ENCODE peak calls at places on chromosomes 12 and 14, in ten cellular contexts. Z is IMR-90; Q is CD8-positive, alpha-beta T cell; T is right atrium auricular region; N is hepatocyte; U is ascending aorta; C is MM.1S; J is neural progenitor cell; M is psoas muscle; G is upper lobe of right lung. W is an unnamed sample. For H3K36me3, the result is how much of the 10 kb centered on the place peaks cover.

GRCh38 chr12:15982921-15983320 is 71.8 kb downstream of the DERA start:
- DNase-seq in Z (no peak), Q (no peak), T (no peak), N (no peak), U (no peak), C (no peak), J (no peak), M (no peak), G (no peak), W (no peak)

GRCh38 chr12:133026996-133027395 is 10.3 kb upstream of the ZNF84 start:
- DNase-seq in Z (no peak), Q (no peak), T (no peak), N (no peak), U (no peak), C (no peak), J (no peak), M (no peak), G (no peak), W (no peak)

GRCh38 chr12:52274521-52274920 is at the start of gene KRT86:
- DNase-seq in Z (no peak), Q (no peak), T (no peak), N (no peak), U (no peak), C (no peak), J (no peak), M (no peak), G (no peak), W (no peak)

GRCh38 chr12:93108958-93109357 is 179.9 kb upstream of the EEA1 start:
- DNase-seq in Z (peak), Q (no peak), T (no peak), N (no peak), U (no peak), C (no peak), J (no peak), M (no peak), G (no peak), W (no peak)

GRCh38 chr12:15682826-15683225 is 106.4 kb downstream of the EPS8 start:
- DNase-seq in Z (no peak), Q (no peak), T (no peak), N (no peak), U (no peak), C (no peak), J (no peak), M (no peak), G (no peak), W (no peak)

GRCh38 chr14:34211732-34212131 is 250.3 kb downstream of the SPTSSA start:
- DNase-seq in Z (no peak), Q (no peak), T (no peak), N (no peak), U (no peak), C (no peak), J (no peak), M (no peak), G (no peak), W (no peak)

GRCh38 chr12:58386136-58386535 is 444.8 kb downstream of the ATP23 start:
- DNase-seq in Z (no peak), Q (no peak), T (no peak), N (no peak), U (no peak), C (no peak), J (no peak), M (no peak), G (no peak), W (no peak)

GRCh38 chr12:82027612-82028011 is 268.5 kb upstream of the PPFIA2 start:
- DNase-seq in Z (no peak), Q (no peak), T (no peak), N (no peak), U (no peak), C (no peak), J (no peak), M (no peak), G (no peak), W (no peak)

GRCh38 chr12:29026419-29026818 is 122.7 kb upstream of the FAR2 start:
- DNase-seq in Z (no peak), Q (no peak), T (no peak), N (no peak), U (no peak), C (no peak), J (no peak), M (no peak), G (no peak), W (no peak)

GRCh38 chr14:44846232-44846824 is 115.4 kb downstream of the KLHL28 start:
- DNase-seq in Z (peak), Q (no peak), T (no peak), N (peak), U (no peak), C (peak), J (peak), M (no peak), G (no peak), W (peak)

DNA sequence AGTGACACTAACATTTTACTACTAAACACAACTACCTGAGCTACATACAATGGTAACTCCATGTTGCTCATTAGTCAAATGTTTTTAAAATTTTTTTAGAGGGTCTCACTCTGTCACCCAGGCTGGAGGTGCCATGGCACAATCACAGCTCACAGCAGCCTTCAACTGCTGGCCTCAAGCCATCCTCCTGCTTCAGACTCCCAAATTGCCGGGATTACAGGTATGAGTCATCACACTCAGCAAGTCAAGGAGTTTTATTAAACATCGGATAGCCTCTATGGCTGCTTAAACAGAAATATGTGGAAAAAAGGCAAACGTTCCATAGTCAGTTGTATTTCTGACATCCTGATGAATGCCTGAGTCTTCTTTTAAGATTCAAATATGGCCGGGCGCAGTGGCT is 11.1 kb upstream of the NPFF start:
- DNase-seq in Z (peak), Q (no peak), T (no peak), N (no peak), U (no peak), C (no peak), J (no peak), M (no peak), G (no peak), W (no peak)
- H3K36me3 ChIP-seq in Z (under half), Q (half or more), T (half or more), N (under half), U (half or more), C (under half), J (under half), M (half or more), G (half or more), W (half or more)

GRCh38 chr12:90953956-90954421 is 987 bp downstream of the CCER1 start:
- DNase-seq in Z (no peak), Q (no peak), T (no peak), N (no peak), U (no peak), C (peak), J (peak), M (no peak), G (peak), W (no peak)
- TF ChIP-seq CTCF in Z (no peak), Q (no peak), T (no peak), N (peak), U (no peak), C (peak), J (peak), M (no peak), G (peak), W (peak)

DNA sequence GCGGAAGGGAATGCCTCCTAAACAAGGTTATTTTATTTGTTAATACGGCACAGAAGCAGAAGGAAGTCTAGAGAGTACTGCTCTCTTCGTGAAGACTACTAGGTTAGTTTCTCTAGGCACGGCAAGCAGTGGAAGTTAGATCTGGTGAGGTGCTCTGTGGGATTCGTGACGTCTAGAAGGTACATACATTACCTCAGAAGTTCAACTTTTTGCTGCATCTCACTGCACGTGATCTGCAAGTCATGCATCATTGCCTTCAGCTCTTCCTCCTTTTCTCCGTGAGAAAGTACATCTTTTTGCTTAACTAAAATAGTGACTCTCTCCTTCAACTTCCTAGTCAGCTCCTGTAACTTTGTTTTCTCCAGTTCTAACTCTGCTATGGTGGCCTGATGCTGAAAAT is 74.7 kb downstream of the NIN start:
- DNase-seq in Z (no peak), Q (no peak), T (no peak), N (no peak), U (no peak), C (no peak), J (no peak), M (no peak), G (no peak), W (no peak)
- H3K36me3 ChIP-seq in Z (under half), Q (half or more), T (half or more), N (under half), U (under half), C (under half), J (under half), M (half or more), G (half or more), W (under half)

GRCh38 chr12:38669530-38669929 is 235.9 kb downstream of the CPNE8 start:
- DNase-seq in Z (no peak), Q (no peak), T (no peak), N (peak), U (no peak), C (no peak), J (peak), M (no peak), G (no peak), W (peak)

GRCh38 chr12:38666425-38666824 is 239.0 kb downstream of the CPNE8 start:
- DNase-seq in Z (no peak), Q (no peak), T (no peak), N (no peak), U (no peak), C (no peak), J (no peak), M (no peak), G (no peak), W (no peak)

GRCh38 chr12:38669081-38669480 is 236.3 kb downstream of the CPNE8 start:
- DNase-seq in Z (no peak), Q (no peak), T (no peak), N (no peak), U (no peak), C (no peak), J (no peak), M (no peak), G (no peak), W (no peak)

GRCh38 chr12:38662851-38663250 is 242.5 kb downstream of the CPNE8 start:
- DNase-seq in Z (no peak), Q (no peak), T (no peak), N (no peak), U (no peak), C (peak), J (no peak), M (no peak), G (no peak), W (peak)

GRCh38 chr12:38664661-38665269 is 240.6 kb downstream of the CPNE8 start:
- DNase-seq in Z (no peak), Q (no peak), T (no peak), N (peak), U (no peak), C (peak), J (peak), M (no peak), G (no peak), W (peak)
- TF ChIP-seq CTCF in Z (no peak), Q (no peak), T (peak), N (peak), U (no peak), C (peak), J (peak), M (no peak), G (peak), W (peak)

GRCh38 chr14:21231020-21231652 is 38.1 kb downstream of the HNRNPC start:
- DNase-seq in Z (no peak), Q (peak), T (no peak), N (no peak), U (no peak), C (no peak), J (no peak), M (no peak), G (no peak), W (no peak)

GRCh38 chr14:21227150-21227549 is 42.1 kb downstream of the HNRNPC start:
- DNase-seq in Z (no peak), Q (no peak), T (no peak), N (no peak), U (no peak), C (no peak), J (no peak), M (no peak), G (no peak), W (no peak)

GRCh38 chr14:21229821-21230220 is 39.4 kb downstream of the HNRNPC start:
- DNase-seq in Z (no peak), Q (no peak), T (no peak), N (no peak), U (no peak), C (no peak), J (no peak), M (no peak), G (no peak), W (no peak)

GRCh38 chr14:21226467-21226866 is 42.8 kb downstream of the HNRNPC start:
- DNase-seq in Z (no peak), Q (no peak), T (no peak), N (no peak), U (no peak), C (no peak), J (no peak), M (no peak), G (no peak), W (no peak)

GRCh38 chr14:21227981-21228380 is 41.3 kb downstream of the HNRNPC start:
- DNase-seq in Z (no peak), Q (no peak), T (no peak), N (no peak), U (no peak), C (no peak), J (no peak), M (no peak), G (no peak), W (no peak)
- H3K36me3 ChIP-seq in Z (under half), Q (under half), T (half or more), N (under half), U (under half), C (under half), J (half or more), M (half or more), G (half or more), W (half or more)

DNA sequence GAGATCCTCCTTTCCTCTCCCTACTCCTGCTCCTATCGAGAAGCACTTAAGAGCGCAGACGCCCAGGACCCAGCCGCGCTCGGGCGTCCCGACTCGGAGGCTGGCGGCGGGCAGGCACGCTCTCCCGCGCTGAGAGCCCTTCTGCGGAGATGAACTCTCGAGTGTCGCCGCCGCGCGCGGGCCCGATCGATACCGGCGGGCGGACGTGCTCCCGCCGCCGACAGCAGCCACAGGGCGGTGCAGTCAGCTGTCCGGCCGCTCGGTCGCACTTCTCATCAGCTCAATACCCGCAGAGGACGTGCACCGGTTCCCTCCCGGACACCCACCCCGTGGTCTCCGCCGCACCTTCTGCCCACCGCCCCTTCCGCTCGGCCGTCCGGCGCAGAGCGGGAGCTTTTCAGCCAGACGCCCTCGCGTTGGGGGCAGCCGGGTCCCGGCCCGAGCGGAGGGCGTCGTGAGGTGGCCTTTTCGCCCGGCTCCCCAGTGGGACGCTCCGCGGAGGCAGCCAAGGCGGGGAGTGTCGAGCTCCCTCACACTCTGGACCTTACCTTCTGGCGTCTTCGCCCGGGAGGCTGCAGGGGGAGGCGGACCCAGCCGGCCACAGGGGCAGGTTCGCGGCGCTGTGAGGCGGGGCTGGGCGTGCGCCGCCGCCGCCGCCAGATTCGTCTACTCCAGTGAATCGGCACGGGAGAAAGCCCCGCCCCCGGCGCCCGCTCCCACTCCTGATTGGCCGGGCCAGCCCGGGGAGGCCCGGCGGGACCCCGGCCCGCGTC is 421 bp upstream of the INSM2 start:
- DNase-seq in Z (peak), Q (peak), T (no peak), N (peak), U (no peak), C (peak), J (peak), M (peak), G (peak), W (peak)
- TF ChIP-seq CTCF in Z (no peak), Q (no peak), T (no peak), N (no peak), U (no peak), C (no peak), J (no peak), M (no peak), G (no peak), W (peak)

DNA sequence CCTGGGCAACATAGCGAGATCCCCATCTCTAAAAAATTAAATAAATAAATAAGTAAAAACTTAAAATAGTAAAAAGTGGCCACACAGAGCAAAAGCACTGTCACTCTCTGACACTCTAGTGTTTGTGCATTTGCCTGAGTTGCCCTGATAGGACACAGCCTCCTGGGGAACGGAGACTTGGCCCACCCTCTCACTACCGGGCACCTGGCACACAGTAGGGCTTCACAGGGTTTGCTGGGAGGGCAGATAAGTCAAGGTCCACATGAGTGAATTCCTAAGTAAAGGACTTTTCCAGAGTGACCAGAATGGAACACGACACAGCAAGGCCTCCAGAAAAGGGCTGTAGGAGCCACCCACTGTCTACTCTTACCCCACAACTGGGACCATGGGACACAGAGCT is 54.3 kb downstream of the SCARB1 start:
- DNase-seq in Z (no peak), Q (no peak), T (no peak), N (no peak), U (no peak), C (no peak), J (no peak), M (no peak), G (no peak), W (no peak)
- H3K36me3 ChIP-seq in Z (under half), Q (under half), T (under half), N (under half), U (under half), C (under half), J (under half), M (under half), G (under half), W (under half)

DNA sequence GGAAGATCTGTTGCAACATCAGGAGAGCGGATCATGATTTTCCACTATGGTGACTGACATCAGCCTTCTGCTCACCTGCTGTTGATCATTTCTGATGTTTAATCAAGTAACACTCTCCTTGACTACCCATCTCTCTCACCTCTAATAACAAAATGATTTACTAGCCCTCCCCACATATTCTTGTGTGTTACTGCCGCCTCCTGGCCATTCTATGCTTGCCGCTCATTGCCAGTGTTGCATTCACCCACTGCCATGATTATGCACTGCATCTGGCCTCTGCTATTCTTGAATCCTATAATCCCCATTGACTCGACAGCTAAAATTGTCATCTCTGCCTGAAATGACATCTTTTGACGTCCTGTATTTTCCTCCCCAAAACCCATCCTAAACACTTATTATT is 113.8 kb downstream of the RERGL start:
- DNase-seq in Z (no peak), Q (no peak), T (no peak), N (no peak), U (no peak), C (no peak), J (peak), M (no peak), G (no peak), W (peak)
- TF ChIP-seq CTCF in Z (peak), Q (no peak), T (no peak), N (peak), U (no peak), C (peak), J (peak), M (no peak), G (no peak), W (no peak)